ENCODE peak calls at places on chromosomes 5 and 9, in seven cellular contexts. One of them, this sample, is unnamed.

GRCh38 chr9:133163559-133164208 is at the start of gene GBGT1:
- DNase-seq in HepG2: no peak
- DNase-seq in SK-N-SH: peak; percentile 90
- DNase-seq in K562: peak; percentile 77
- DNase-seq in H1: peak; percentile 90
- DNase-seq in GM12891: no peak
- DNase-seq in GM12878: no peak
- DNase-seq in this sample: peak; percentile 61

GRCh38 chr9:112198646-112199045 is 23.5 kb upstream of the SUSD1 start:
- DNase-seq in HepG2: no peak
- DNase-seq in GM12878: no peak
- DNase-seq in H1: no peak
- DNase-seq in SK-N-SH: no peak
- DNase-seq in K562: peak; percentile 54
- DNase-seq in GM12891: no peak
- DNase-seq in this sample: no peak

GRCh38 chr5:72478684-72479083 is 28.5 kb downstream of the ZNF366 start:
- DNase-seq in GM12878: no peak
- DNase-seq in HepG2: no peak
- DNase-seq in GM12891: no peak
- DNase-seq in K562: no peak
- DNase-seq in SK-N-SH: no peak
- DNase-seq in H1: no peak
- DNase-seq in this sample: no peak

GRCh38 chr5:93575466-93575865 is 5.6 kb downstream of the NR2F1-AS1 start:
- DNase-seq in K562: no peak
- DNase-seq in SK-N-SH: no peak
- DNase-seq in HepG2: no peak
- DNase-seq in H1: no peak
- DNase-seq in GM12878: no peak
- DNase-seq in GM12891: no peak
- DNase-seq in this sample: no peak

GRCh38 chr5:62977641-62978040 is 399.0 kb downstream of the LRRC70 start:
- DNase-seq in HepG2: no peak
- DNase-seq in GM12878: no peak
- DNase-seq in K562: no peak
- DNase-seq in GM12891: no peak
- DNase-seq in H1: no peak
- DNase-seq in SK-N-SH: no peak
- DNase-seq in this sample: no peak

GRCh38 chr5:149027636-149028035 is 35.2 kb downstream of the SH3TC2 start:
- DNase-seq in SK-N-SH: no peak
- DNase-seq in H1: no peak
- DNase-seq in K562: no peak
- DNase-seq in HepG2: no peak
- DNase-seq in GM12891: no peak
- DNase-seq in GM12878: no peak
- DNase-seq in this sample: no peak

GRCh38 chr9:106860731-106861584 is 2.0 kb upstream of the ZNF462 start:
- DNase-seq in GM12878: no peak
- DNase-seq in K562: no peak
- DNase-seq in H1: peak; percentile 62
- DNase-seq in HepG2: no peak
- DNase-seq in SK-N-SH: peak; percentile 65
- DNase-seq in GM12891: no peak
- DNase-seq in this sample: no peak

GRCh38 chr5:59296317-59297264 is 596.9 kb downstream of the PDE4D start:
- DNase-seq in GM12878: no peak
- DNase-seq in K562: no peak
- DNase-seq in SK-N-SH: no peak
- DNase-seq in GM12891: no peak
- DNase-seq in HepG2: peak; percentile 43
- DNase-seq in H1: no peak
- DNase-seq in this sample: no peak

GRCh38 chr9:100499460-100499859 is 26.5 kb downstream of the TMEFF1 start:
- DNase-seq in SK-N-SH: no peak
- DNase-seq in H1: no peak
- DNase-seq in HepG2: no peak
- DNase-seq in K562: no peak
- DNase-seq in GM12878: no peak
- DNase-seq in GM12891: no peak
- DNase-seq in this sample: no peak

GRCh38 chr5:103119067-103119764 is 722 bp downstream of the GIN1 start:
- DNase-seq in GM12891: no peak
- DNase-seq in HepG2: peak; percentile 6
- DNase-seq in SK-N-SH: peak; percentile 1
- DNase-seq in GM12878: peak; percentile 9
- DNase-seq in K562: peak; percentile 23
- DNase-seq in H1: no peak
- DNase-seq in this sample: no peak

GRCh38 chr5:132489871-132490483 is 596 bp downstream of the IRF1 start:
- DNase-seq in H1: no peak
- DNase-seq in GM12891: peak; percentile 65
- DNase-seq in HepG2: no peak
- DNase-seq in K562: peak; percentile 68
- DNase-seq in SK-N-SH: peak; percentile 87
- DNase-seq in GM12878: no peak
- DNase-seq in this sample: peak; percentile 67

GRCh38 chr5:107526-107925 is 15.6 kb downstream of the PLEKHG4B start:
- DNase-seq in H1: no peak
- DNase-seq in GM12891: no peak
- DNase-seq in SK-N-SH: no peak
- DNase-seq in HepG2: no peak
- DNase-seq in K562: no peak
- DNase-seq in GM12878: no peak
- DNase-seq in this sample: no peak

GRCh38 chr5:134132372-134133212 is 18.1 kb downstream of the TCF7 start:
- DNase-seq in H1: peak; percentile 68
- DNase-seq in SK-N-SH: no peak
- DNase-seq in GM12891: peak; percentile 61
- DNase-seq in K562: no peak
- DNase-seq in HepG2: no peak
- DNase-seq in GM12878: peak; percentile 92
- DNase-seq in this sample: peak; percentile 48

GRCh38 chr5:127898551-127899213 is 184.9 kb upstream of the SLC12A2 start:
- DNase-seq in GM12878: no peak
- DNase-seq in SK-N-SH: no peak
- DNase-seq in K562: no peak
- DNase-seq in HepG2: no peak
- DNase-seq in GM12891: no peak
- DNase-seq in H1: no peak
- DNase-seq in this sample: no peak

GRCh38 chr5:94234987-94235386 is 383.4 kb downstream of the KIAA0825 start:
- DNase-seq in K562: no peak
- DNase-seq in GM12891: no peak
- DNase-seq in GM12878: no peak
- DNase-seq in HepG2: no peak
- DNase-seq in H1: no peak
- DNase-seq in SK-N-SH: no peak
- DNase-seq in this sample: no peak

GRCh38 chr5:135738564-135738875 is 95.9 kb upstream of the SLC25A48 start:
- DNase-seq in HepG2: no peak
- DNase-seq in GM12878: no peak
- DNase-seq in H1: peak; percentile 20
- DNase-seq in SK-N-SH: no peak
- DNase-seq in K562: no peak
- DNase-seq in GM12891: no peak
- DNase-seq in this sample: no peak

GRCh38 chr5:54844905-54845566 is 140.4 kb downstream of the ESM1 start:
- DNase-seq in GM12891: no peak
- DNase-seq in SK-N-SH: peak; percentile 15
- DNase-seq in HepG2: peak; percentile 8
- DNase-seq in GM12878: peak; percentile 4
- DNase-seq in H1: no peak
- DNase-seq in K562: peak; percentile 53
- DNase-seq in this sample: no peak

GRCh38 chr9:87193925-87194380 is 246.6 kb upstream of the GAS1 start:
- DNase-seq in GM12891: no peak
- DNase-seq in SK-N-SH: no peak
- DNase-seq in GM12878: no peak
- DNase-seq in H1: no peak
- DNase-seq in HepG2: no peak
- DNase-seq in K562: no peak
- DNase-seq in this sample: no peak

GRCh38 chr5:32692066-32692746 is 18.9 kb upstream of the NPR3 start:
- DNase-seq in SK-N-SH: no peak
- DNase-seq in GM12878: no peak
- DNase-seq in GM12891: no peak
- DNase-seq in K562: no peak
- DNase-seq in HepG2: no peak
- DNase-seq in H1: no peak
- DNase-seq in this sample: no peak

GRCh38 chr5:177452688-177453638 is 6.3 kb downstream of the PRR7 start:
- DNase-seq in GM12891: no peak
- DNase-seq in K562: no peak
- DNase-seq in SK-N-SH: peak; percentile 74
- DNase-seq in HepG2: no peak
- DNase-seq in GM12878: no peak
- DNase-seq in H1: no peak
- DNase-seq in this sample: no peak

GRCh38 chr9:136234597-136234996 is 11.0 kb downstream of the QSOX2 start:
- DNase-seq in K562: no peak
- DNase-seq in GM12878: no peak
- DNase-seq in GM12891: no peak
- DNase-seq in SK-N-SH: no peak
- DNase-seq in HepG2: no peak
- DNase-seq in H1: no peak
- DNase-seq in this sample: no peak

DNA sequence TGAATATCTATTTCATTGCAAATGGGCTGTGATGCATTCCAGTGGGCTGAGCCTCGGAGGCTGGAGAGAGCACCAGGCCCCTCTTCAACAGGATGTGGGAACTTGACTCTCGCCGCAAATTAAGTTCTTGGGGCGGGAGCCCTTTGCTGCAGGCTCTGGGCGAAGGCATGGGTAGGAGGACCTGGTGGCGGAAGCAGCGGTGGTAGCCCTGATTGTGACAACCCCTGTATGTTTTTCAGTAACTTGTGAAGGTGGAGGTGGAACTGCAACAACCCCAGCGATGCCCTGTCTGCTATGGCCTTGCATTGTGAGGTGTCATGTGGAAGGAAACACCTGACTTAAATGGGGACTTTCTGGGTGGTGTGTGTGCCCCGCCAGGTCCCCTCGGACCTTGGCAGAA is 9.4 kb downstream of the FYB1 start:
- DNase-seq in GM12891: peak; percentile 22
- DNase-seq in HepG2: no peak
- DNase-seq in SK-N-SH: no peak
- DNase-seq in GM12878: no peak
- DNase-seq in K562: no peak
- DNase-seq in H1: no peak
- DNase-seq in this sample: no peak
- TF ChIP-seq TAF1 in GM12891: no peak
- TF ChIP-seq TAF1 in HepG2: no peak
- TF ChIP-seq TAF1 in SK-N-SH: no peak
- TF ChIP-seq TAF1 in GM12878: no peak
- TF ChIP-seq TAF1 in K562: no peak
- TF ChIP-seq TAF1 in H1: no peak
- TF ChIP-seq TAF1 in this sample: no peak

GRCh38 chr5:170314696-170315095 is 17.1 kb upstream of the LCP2 start:
- DNase-seq in H1: no peak
- DNase-seq in K562: no peak
- DNase-seq in GM12878: no peak
- DNase-seq in GM12891: no peak
- DNase-seq in HepG2: no peak
- DNase-seq in SK-N-SH: no peak
- DNase-seq in this sample: no peak

GRCh38 chr5:170316933-170317332 is 19.4 kb upstream of the LCP2 start:
- DNase-seq in K562: peak; percentile 59
- DNase-seq in HepG2: no peak
- DNase-seq in H1: no peak
- DNase-seq in GM12878: no peak
- DNase-seq in SK-N-SH: no peak
- DNase-seq in GM12891: no peak
- DNase-seq in this sample: no peak

GRCh38 chr5:170312666-170313065 is 15.1 kb upstream of the LCP2 start:
- DNase-seq in GM12878: no peak
- DNase-seq in GM12891: no peak
- DNase-seq in H1: no peak
- DNase-seq in SK-N-SH: no peak
- DNase-seq in K562: peak; percentile 64
- DNase-seq in HepG2: no peak
- DNase-seq in this sample: no peak

GRCh38 chr5:170313344-170313743 is 15.8 kb upstream of the LCP2 start:
- DNase-seq in H1: no peak
- DNase-seq in GM12878: no peak
- DNase-seq in HepG2: no peak
- DNase-seq in K562: peak; percentile 37
- DNase-seq in GM12891: no peak
- DNase-seq in SK-N-SH: no peak
- DNase-seq in this sample: no peak

GRCh38 chr5:170315154-170315553 is 17.6 kb upstream of the LCP2 start:
- DNase-seq in GM12878: no peak
- DNase-seq in K562: peak; percentile 32
- DNase-seq in SK-N-SH: no peak
- DNase-seq in HepG2: no peak
- DNase-seq in GM12891: no peak
- DNase-seq in H1: no peak
- DNase-seq in this sample: no peak
- TF ChIP-seq POLR2AphosphoS5 in GM12878: no peak
- TF ChIP-seq POLR2AphosphoS5 in K562: no peak
- TF ChIP-seq POLR2AphosphoS5 in SK-N-SH: no peak
- TF ChIP-seq POLR2AphosphoS5 in HepG2: no peak
- TF ChIP-seq POLR2AphosphoS5 in GM12891: no peak
- TF ChIP-seq POLR2AphosphoS5 in H1: no peak
- TF ChIP-seq POLR2AphosphoS5 in this sample: no peak

GRCh38 chr9:93128011-93128714 is 5.9 kb downstream of the NINJ1 start:
- DNase-seq in GM12878: no peak
- DNase-seq in GM12891: no peak
- DNase-seq in SK-N-SH: no peak
- DNase-seq in HepG2: no peak
- DNase-seq in H1: no peak
- DNase-seq in K562: no peak
- DNase-seq in this sample: no peak
- TF ChIP-seq TAF1 in GM12878: no peak
- TF ChIP-seq TAF1 in GM12891: no peak
- TF ChIP-seq TAF1 in SK-N-SH: no peak
- TF ChIP-seq TAF1 in HepG2: no peak
- TF ChIP-seq TAF1 in H1: no peak
- TF ChIP-seq TAF1 in K562: no peak
- TF ChIP-seq TAF1 in this sample: no peak

DNA sequence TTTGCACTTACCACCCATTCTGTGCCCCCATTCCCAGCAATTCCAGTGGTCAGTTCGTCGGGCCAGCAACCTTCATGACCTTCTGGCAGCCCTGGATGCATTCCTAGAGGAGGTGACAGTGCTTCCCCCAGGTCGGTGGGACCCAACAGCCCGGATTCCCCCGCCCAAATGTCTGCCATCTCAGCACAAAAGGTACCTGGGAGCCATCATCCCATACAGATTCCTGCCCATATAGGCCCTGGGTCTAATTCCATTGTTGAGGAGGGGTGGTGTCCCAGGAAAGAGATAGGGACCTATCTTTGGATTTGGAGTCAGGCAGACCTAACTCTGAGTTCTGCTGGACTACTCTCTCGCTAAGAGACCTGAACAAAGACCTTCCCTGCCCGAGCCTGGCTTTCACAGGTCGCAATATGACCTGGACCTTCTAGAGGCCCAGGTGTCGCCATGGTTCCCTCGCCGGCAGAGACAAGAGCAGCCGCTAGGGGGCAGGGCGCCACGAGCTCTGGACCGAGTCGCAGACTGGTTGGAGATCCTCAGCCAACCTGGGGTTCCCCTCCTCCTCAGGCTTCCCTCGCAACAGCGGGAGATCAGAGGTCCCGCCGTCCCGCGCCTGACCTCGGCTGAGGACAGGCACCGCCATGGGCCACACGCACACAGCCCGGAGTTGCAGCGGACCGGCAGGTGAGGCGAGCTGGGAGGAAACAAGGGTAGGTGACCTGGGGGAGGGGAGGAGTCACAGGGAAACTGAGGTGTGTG is 3.1 kb downstream of the SLC4A9 start:
- DNase-seq in GM12891: peak; percentile 90
- DNase-seq in HepG2: peak; percentile 74
- DNase-seq in H1: peak; percentile 99
- DNase-seq in K562: peak; percentile 89
- DNase-seq in GM12878: no peak
- DNase-seq in SK-N-SH: peak; percentile 85
- DNase-seq in this sample: peak; percentile 88
- TF ChIP-seq POLR2AphosphoS5 in GM12891: no peak
- TF ChIP-seq POLR2AphosphoS5 in HepG2: no peak
- TF ChIP-seq POLR2AphosphoS5 in H1: no peak
- TF ChIP-seq POLR2AphosphoS5 in K562: no peak
- TF ChIP-seq POLR2AphosphoS5 in GM12878: no peak
- TF ChIP-seq POLR2AphosphoS5 in SK-N-SH: no peak
- TF ChIP-seq POLR2AphosphoS5 in this sample: no peak